ENCODE peak calls at places on chromosomes 5 and 9, in four cellular contexts. Z, W, U and X are unnamed samples.
A peak's percentile ranks its signal among the peaks of the same experiment; 100 is the strongest.

GRCh38 chr9:33524431-33524947 is 438 bp downstream of the ANKRD18B start:
- DNase-seq in U (no peak), Z (no peak), W (no peak), X (peak; percentile 72)

GRCh38 chr9:133587466-133587865 is 21.7 kb downstream of the FAM163B start:
- DNase-seq in U (no peak), Z (no peak), W (no peak), X (no peak)

GRCh38 chr9:126407125-126407870 is 80.7 kb downstream of the MVB12B start:
- DNase-seq in W (no peak), Z (peak; percentile 20), U (no peak), X (no peak)

GRCh38 chr9:117314021-117314420 is 100.8 kb downstream of the ASTN2 start:
- DNase-seq in Z (no peak), U (no peak), W (no peak), X (no peak)

GRCh38 chr5:33370135-33370472 is 70.7 kb upstream of the TARS1 start:
- DNase-seq in U (no peak), W (no peak), Z (peak; percentile 88), X (no peak)

GRCh38 chr9:7439355-7439978 is 360.1 kb downstream of the DMAC1 start:
- DNase-seq in Z (no peak), W (no peak), U (no peak), X (no peak)

GRCh38 chr5:122493091-122493775 is 181.2 kb downstream of the SNCAIP start:
- DNase-seq in W (no peak), Z (no peak), U (no peak), X (peak; percentile 73)

GRCh38 chr5:35781181-35781580 is 75.5 kb upstream of the IL7R start:
- DNase-seq in Z (no peak), W (no peak), U (no peak), X (no peak)

GRCh38 chr5:44568519-44568918 is 179.3 kb upstream of the FGF10 start:
- DNase-seq in W (no peak), U (no peak), Z (no peak), X (no peak)

GRCh38 chr5:77211013-77211690 is 672 bp downstream of the PDE8B start:
- DNase-seq in Z (no peak), W (no peak), U (no peak), X (no peak)

GRCh38 chr5:177131352-177131710 is 2.2 kb upstream of the NSD1 start:
- DNase-seq in W (no peak), U (no peak), Z (no peak), X (no peak)

GRCh38 chr9:92626484-92626883 is 43.4 kb downstream of the IPPK start:
- DNase-seq in W (no peak), U (no peak), Z (no peak), X (no peak)

GRCh38 chr5:40486437-40487270 is 193.1 kb upstream of the PTGER4 start:
- DNase-seq in Z (no peak), U (no peak), W (no peak), X (no peak)

GRCh38 chr5:107639990-107640389 is 30.7 kb downstream of the EFNA5 start:
- DNase-seq in U (no peak), Z (no peak), W (no peak), X (no peak)

GRCh38 chr9:89361816-89362646 is 43.7 kb downstream of the SECISBP2 start:
- DNase-seq in W (peak; percentile 72), U (no peak), Z (no peak), X (no peak)

GRCh38 chr5:78806544-78806943 is 158.0 kb upstream of the LHFPL2 start:
- DNase-seq in W (no peak), Z (peak; percentile 96), U (no peak), X (no peak)

GRCh38 chr5:56669534-56670483 is 145.5 kb upstream of the MAP3K1 start:
- DNase-seq in Z (no peak), U (no peak), W (no peak), X (no peak)

GRCh38 chr5:144703776-144704175 is 533.1 kb downstream of the KCTD16 start:
- DNase-seq in Z (no peak), U (no peak), W (no peak), X (no peak)

GRCh38 chr9:136187683-136188586 is 17.0 kb downstream of the LHX3 start:
- DNase-seq in Z (no peak), W (no peak), U (no peak), X (no peak)

GRCh38 chr9:14238044-14238443 is 75.9 kb downstream of the NFIB start:
- DNase-seq in W (no peak), Z (no peak), U (peak; percentile 38), X (no peak)

GRCh38 chr9:89278997-89279739 is 31.8 kb upstream of the CKS2 start:
- DNase-seq in W (no peak), U (peak; percentile 41), Z (peak; percentile 61), X (no peak)

GRCh38 chr9:98805506-98806272 is 1.8 kb upstream of the GALNT12 start:
- DNase-seq in W (no peak), Z (no peak), U (no peak), X (no peak)

GRCh38 chr5:152288499-152288898 is 116.6 kb downstream of the NMUR2 start:
- DNase-seq in W (peak; percentile 78), Z (no peak), U (no peak), X (no peak)

GRCh38 chr5:36052542-36052941 is 14.1 kb downstream of the UGT3A2 start:
- DNase-seq in U (no peak), W (no peak), Z (no peak), X (no peak)

GRCh38 chr9:137268538-137269201 is 8.9 kb upstream of the TOR4A start:
- DNase-seq in Z (no peak), U (no peak), W (no peak), X (no peak)

GRCh38 chr5:171640396-171640981 is 145.1 kb upstream of the SMIM23 start:
- DNase-seq in U (no peak), W (no peak), Z (no peak), X (no peak)

GRCh38 chr9:72383978-72384709 is 19.1 kb upstream of the ZFAND5 start:
- DNase-seq in W (no peak), U (no peak), Z (peak; percentile 94), X (no peak)

GRCh38 chr9:98886691-98887229 is 56.9 kb upstream of the COL15A1 start:
- DNase-seq in W (no peak), Z (no peak), U (no peak), X (no peak)

GRCh38 chr5:136427421-136427820 is 62.1 kb upstream of the TRPC7 start:
- DNase-seq in Z (no peak), W (no peak), U (no peak), X (no peak)
- TF ChIP-seq CTCF in Z (no peak), W (no peak), U (no peak), X (no peak)

GRCh38 chr5:181187500-181188213 is 17.3 kb downstream of the TRIM7 start:
- DNase-seq in W (peak; percentile 87), Z (peak; percentile 87), U (peak; percentile 77), X (peak; percentile 85)
- TF ChIP-seq CTCF in W (no peak), Z (peak; percentile 70), U (no peak), X (peak; percentile 65)

GRCh38 chr5:66724336-66724735 is 128.1 kb downstream of the MAST4 start:
- DNase-seq in U (no peak), W (no peak), Z (no peak), X (no peak)

GRCh38 chr5:66720776-66721175 is 124.6 kb downstream of the MAST4 start:
- DNase-seq in Z (no peak), U (no peak), W (no peak), X (no peak)

GRCh38 chr5:66722653-66723052 is 126.5 kb downstream of the MAST4 start:
- DNase-seq in Z (no peak), W (no peak), U (no peak), X (no peak)

GRCh38 chr5:66727630-66728029 is 131.4 kb downstream of the MAST4 start:
- DNase-seq in U (no peak), W (no peak), Z (no peak), X (no peak)

DNA sequence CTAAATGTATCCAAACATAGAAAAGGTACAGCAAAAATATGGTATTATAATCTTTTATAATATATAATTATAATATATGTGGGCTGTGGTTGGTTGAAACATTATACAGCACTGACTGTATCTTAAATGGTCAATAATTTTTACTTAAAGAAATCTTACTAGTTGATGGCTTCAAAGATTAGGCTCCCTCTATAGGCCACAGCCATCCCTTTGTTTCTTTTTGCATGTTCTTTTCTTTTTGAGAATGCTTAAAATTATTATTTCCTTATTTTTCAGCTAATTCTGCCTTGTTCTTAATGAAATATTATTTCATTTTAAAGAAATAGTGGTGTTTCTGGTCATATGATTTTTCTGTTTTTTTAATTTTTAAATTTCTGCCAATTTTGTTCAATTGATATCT is 128.5 kb downstream of the MAST4 start:
- DNase-seq in W (no peak), Z (no peak), U (no peak), X (no peak)
- TF ChIP-seq CTCF in W (no peak), Z (peak; percentile 52), U (no peak), X (peak; percentile 41)

DNA sequence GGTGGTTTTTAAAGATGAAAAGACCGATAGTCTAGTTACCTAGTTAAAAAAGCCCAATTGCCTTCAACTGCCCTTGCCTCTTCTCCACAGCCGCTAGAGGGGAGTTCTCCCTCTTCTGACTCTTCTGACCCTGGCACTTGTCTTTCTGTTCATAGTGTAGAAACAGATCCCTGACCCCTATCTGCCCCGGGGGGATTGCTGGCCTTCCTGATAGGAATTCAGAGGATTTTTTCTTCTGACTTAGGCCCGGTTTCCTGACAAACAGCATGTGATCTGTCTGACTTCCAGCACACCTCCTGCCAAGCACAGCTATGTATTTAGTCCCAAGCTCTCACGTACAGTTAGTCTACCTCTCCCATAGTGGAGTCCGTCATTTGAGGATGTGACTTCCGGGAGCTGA is 5.0 kb upstream of the TMEM268 start:
- DNase-seq in U (no peak), Z (no peak), W (no peak), X (no peak)
- TF ChIP-seq CTCF in U (no peak), Z (no peak), W (no peak), X (peak; percentile 31)